ENCODE peak calls at places on chromosomes 7 and 10, in five cellular contexts. R is SJSA1, X is neuronal stem cell, U is WTC11, C is mammary epithelial cell. K is an unnamed sample.

GRCh38 chr7:137695942-137696341 is 150.8 kb downstream of the DGKI start:
- DNase-seq in R (no peak), X (no peak), U (no peak), C (no peak), K (no peak)

GRCh38 chr7:102275123-102275703 is 11.5 kb upstream of the SH2B2 start:
- DNase-seq in R (no peak), X (no peak), U (no peak), C (peak), K (no peak)

GRCh38 chr7:53218730-53219504 is 183.5 kb downstream of the POM121L12 start:
- DNase-seq in R (no peak), X (peak), U (peak), C (no peak), K (peak)

GRCh38 chr7:156448918-156449317 is 191.7 kb upstream of the RNF32 start:
- DNase-seq in R (no peak), X (no peak), U (no peak), C (no peak), K (no peak)

GRCh38 chr7:116316838-116317612 is 106.7 kb downstream of the TES start:
- DNase-seq in R (peak), X (peak), U (no peak), C (peak), K (no peak)

GRCh38 chr10:130737622-130738021 is 573.9 kb downstream of the TCERG1L start:
- DNase-seq in R (no peak), X (peak), U (no peak), C (peak), K (peak)

GRCh38 chr10:30059209-30060107 is at the start of gene JCAD:
- DNase-seq in R (peak), X (peak), U (peak), C (peak), K (peak)

GRCh38 chr7:123538897-123539296 is 4.5 kb upstream of the IQUB start:
- DNase-seq in R (no peak), X (no peak), U (no peak), C (no peak), K (no peak)

GRCh38 chr10:61973169-61973568 is 71.7 kb downstream of the ARID5B start:
- DNase-seq in R (no peak), X (no peak), U (no peak), C (no peak), K (no peak)

GRCh38 chr10:93612237-93612636 is at the start of gene PDE6C:
- DNase-seq in R (no peak), X (no peak), U (no peak), C (no peak), K (no peak)

GRCh38 chr7:70153946-70154345 is 555.7 kb downstream of the AUTS2 start:
- DNase-seq in R (no peak), X (no peak), U (no peak), C (no peak), K (no peak)

GRCh38 chr7:20744913-20745587 is 41.6 kb downstream of the SP8 start:
- DNase-seq in R (no peak), X (no peak), U (no peak), C (no peak), K (no peak)

GRCh38 chr10:85832988-85833387 is 533.6 kb downstream of the GRID1 start:
- DNase-seq in R (no peak), X (no peak), U (no peak), C (no peak), K (no peak)

K was measured in nephron progenitor cell.